ENCODE peak calls at places on chromosomes 4 and X, in ten cellular contexts. One of them, this sample, is unnamed.
A peak's percentile ranks its signal among the peaks of the same experiment; 100 is the strongest.

GRCh38 chrX:65750674-65751469 is 83.4 kb downstream of the MSN start:
- DNase-seq in astrocyte: no peak
- DNase-seq in colonic mucosa: no peak
- DNase-seq in GM23338: no peak
- DNase-seq in OCI-LY7: no peak
- DNase-seq in IMR-90: no peak
- DNase-seq in esophagus muscularis mucosa: no peak
- DNase-seq in HCT116: no peak
- DNase-seq in left ventricle myocardium inferior: no peak
- DNase-seq in breast epithelium: no peak
- DNase-seq in this sample: no peak

GRCh38 chrX:108582151-108582550 is 142.5 kb downstream of the COL4A5 start:
- DNase-seq in astrocyte: no peak
- DNase-seq in colonic mucosa: no peak
- DNase-seq in GM23338: no peak
- DNase-seq in OCI-LY7: no peak
- DNase-seq in IMR-90: no peak
- DNase-seq in esophagus muscularis mucosa: no peak
- DNase-seq in HCT116: no peak
- DNase-seq in left ventricle myocardium inferior: no peak
- DNase-seq in breast epithelium: no peak
- DNase-seq in this sample: no peak

GRCh38 chr4:169099775-169100180 is 89.7 kb upstream of the CBR4 start:
- DNase-seq in astrocyte: peak; percentile 79
- DNase-seq in colonic mucosa: no peak
- DNase-seq in GM23338: no peak
- DNase-seq in OCI-LY7: no peak
- DNase-seq in IMR-90: peak; percentile 72
- DNase-seq in esophagus muscularis mucosa: no peak
- DNase-seq in HCT116: no peak
- DNase-seq in left ventricle myocardium inferior: no peak
- DNase-seq in breast epithelium: no peak
- DNase-seq in this sample: no peak

GRCh38 chr4:5710065-5710961 is 688 bp upstream of the EVC start:
- DNase-seq in astrocyte: no peak
- DNase-seq in colonic mucosa: no peak
- DNase-seq in GM23338: peak; percentile 59
- DNase-seq in OCI-LY7: no peak
- DNase-seq in IMR-90: peak; percentile 18
- DNase-seq in esophagus muscularis mucosa: no peak
- DNase-seq in HCT116: no peak
- DNase-seq in left ventricle myocardium inferior: no peak
- DNase-seq in breast epithelium: no peak
- DNase-seq in this sample: no peak

GRCh38 chr4:5940470-5941203 is 47.8 kb upstream of the CRMP1 start:
- DNase-seq in astrocyte: peak; percentile 7
- DNase-seq in colonic mucosa: no peak
- DNase-seq in GM23338: peak; percentile 44
- DNase-seq in OCI-LY7: no peak
- DNase-seq in IMR-90: peak; percentile 10
- DNase-seq in esophagus muscularis mucosa: no peak
- DNase-seq in HCT116: peak; percentile 13
- DNase-seq in left ventricle myocardium inferior: no peak
- DNase-seq in breast epithelium: no peak
- DNase-seq in this sample: no peak

GRCh38 chr4:173515458-173515857 is 14.6 kb downstream of the HAND2 start:
- DNase-seq in astrocyte: no peak
- DNase-seq in colonic mucosa: no peak
- DNase-seq in GM23338: peak; percentile 11
- DNase-seq in OCI-LY7: no peak
- DNase-seq in IMR-90: no peak
- DNase-seq in esophagus muscularis mucosa: no peak
- DNase-seq in HCT116: no peak
- DNase-seq in left ventricle myocardium inferior: no peak
- DNase-seq in breast epithelium: no peak
- DNase-seq in this sample: no peak

GRCh38 chr4:162164881-162165528 is 1.2 kb upstream of the FSTL5 start:
- DNase-seq in astrocyte: peak; percentile 1
- DNase-seq in colonic mucosa: no peak
- DNase-seq in GM23338: no peak
- DNase-seq in OCI-LY7: no peak
- DNase-seq in IMR-90: no peak
- DNase-seq in esophagus muscularis mucosa: no peak
- DNase-seq in HCT116: no peak
- DNase-seq in left ventricle myocardium inferior: no peak
- DNase-seq in breast epithelium: no peak
- DNase-seq in this sample: no peak

GRCh38 chrX:153635788-153636668 is 11.0 kb upstream of the DUSP9 start:
- DNase-seq in astrocyte: no peak
- DNase-seq in colonic mucosa: no peak
- DNase-seq in GM23338: peak; percentile 77
- DNase-seq in OCI-LY7: peak; percentile 40
- DNase-seq in IMR-90: no peak
- DNase-seq in esophagus muscularis mucosa: no peak
- DNase-seq in HCT116: no peak
- DNase-seq in left ventricle myocardium inferior: no peak
- DNase-seq in breast epithelium: no peak
- DNase-seq in this sample: no peak

GRCh38 chr4:182212211-182212761 is 30.9 kb upstream of the TENM3 start:
- DNase-seq in astrocyte: peak; percentile 59
- DNase-seq in colonic mucosa: no peak
- DNase-seq in GM23338: peak; percentile 31
- DNase-seq in OCI-LY7: no peak
- DNase-seq in IMR-90: peak; percentile 65
- DNase-seq in esophagus muscularis mucosa: peak; percentile 86
- DNase-seq in HCT116: no peak
- DNase-seq in left ventricle myocardium inferior: no peak
- DNase-seq in breast epithelium: no peak
- DNase-seq in this sample: no peak

GRCh38 chrX:119763175-119763574 is 4.8 kb downstream of the SOWAHD start:
- DNase-seq in astrocyte: peak; percentile 86
- DNase-seq in colonic mucosa: no peak
- DNase-seq in GM23338: peak; percentile 54
- DNase-seq in OCI-LY7: no peak
- DNase-seq in IMR-90: peak; percentile 77
- DNase-seq in esophagus muscularis mucosa: no peak
- DNase-seq in HCT116: no peak
- DNase-seq in left ventricle myocardium inferior: no peak
- DNase-seq in breast epithelium: no peak
- DNase-seq in this sample: peak; percentile 39

GRCh38 chr4:87853891-87854290 is 21.1 kb downstream of the MEPE start:
- DNase-seq in astrocyte: no peak
- DNase-seq in colonic mucosa: no peak
- DNase-seq in GM23338: no peak
- DNase-seq in OCI-LY7: no peak
- DNase-seq in IMR-90: no peak
- DNase-seq in esophagus muscularis mucosa: no peak
- DNase-seq in HCT116: no peak
- DNase-seq in left ventricle myocardium inferior: no peak
- DNase-seq in breast epithelium: no peak
- DNase-seq in this sample: no peak

GRCh38 chr4:153794001-153794400 is 5.1 kb upstream of the SFRP2 start:
- DNase-seq in astrocyte: no peak
- DNase-seq in colonic mucosa: no peak
- DNase-seq in GM23338: no peak
- DNase-seq in OCI-LY7: no peak
- DNase-seq in IMR-90: no peak
- DNase-seq in esophagus muscularis mucosa: no peak
- DNase-seq in HCT116: no peak
- DNase-seq in left ventricle myocardium inferior: no peak
- DNase-seq in breast epithelium: no peak
- DNase-seq in this sample: no peak

GRCh38 chr4:1042352-1043025 is 31.1 kb downstream of the FGFRL1 start:
- DNase-seq in astrocyte: no peak
- DNase-seq in colonic mucosa: no peak
- DNase-seq in GM23338: no peak
- DNase-seq in OCI-LY7: no peak
- DNase-seq in IMR-90: no peak
- DNase-seq in esophagus muscularis mucosa: no peak
- DNase-seq in HCT116: no peak
- DNase-seq in left ventricle myocardium inferior: no peak
- DNase-seq in breast epithelium: no peak
- DNase-seq in this sample: no peak

GRCh38 chr4:180542445-180543100 is 1700.6 kb upstream of the TENM3 start:
- DNase-seq in astrocyte: peak; percentile 98
- DNase-seq in colonic mucosa: no peak
- DNase-seq in GM23338: no peak
- DNase-seq in OCI-LY7: no peak
- DNase-seq in IMR-90: peak; percentile 75
- DNase-seq in esophagus muscularis mucosa: no peak
- DNase-seq in HCT116: peak; percentile 3
- DNase-seq in left ventricle myocardium inferior: no peak
- DNase-seq in breast epithelium: no peak
- DNase-seq in this sample: no peak

GRCh38 chrX:40325161-40325560 is 227.4 kb upstream of the BCOR start:
- DNase-seq in astrocyte: no peak
- DNase-seq in colonic mucosa: no peak
- DNase-seq in GM23338: no peak
- DNase-seq in OCI-LY7: no peak
- DNase-seq in IMR-90: no peak
- DNase-seq in esophagus muscularis mucosa: no peak
- DNase-seq in HCT116: no peak
- DNase-seq in left ventricle myocardium inferior: no peak
- DNase-seq in breast epithelium: no peak
- DNase-seq in this sample: no peak

GRCh38 chrX:109797311-109797975 is 64.4 kb upstream of the ACSL4 start:
- DNase-seq in astrocyte: no peak
- DNase-seq in colonic mucosa: no peak
- DNase-seq in GM23338: no peak
- DNase-seq in OCI-LY7: no peak
- DNase-seq in IMR-90: no peak
- DNase-seq in esophagus muscularis mucosa: no peak
- DNase-seq in HCT116: no peak
- DNase-seq in left ventricle myocardium inferior: no peak
- DNase-seq in breast epithelium: no peak
- DNase-seq in this sample: no peak

GRCh38 chr4:43776371-43776770 is 672.2 kb downstream of the KCTD8 start:
- DNase-seq in astrocyte: no peak
- DNase-seq in colonic mucosa: no peak
- DNase-seq in GM23338: peak; percentile 6
- DNase-seq in OCI-LY7: peak; percentile 28
- DNase-seq in IMR-90: peak; percentile 1
- DNase-seq in esophagus muscularis mucosa: no peak
- DNase-seq in HCT116: no peak
- DNase-seq in left ventricle myocardium inferior: no peak
- DNase-seq in breast epithelium: no peak
- DNase-seq in this sample: no peak

GRCh38 chrX:153816821-153817220 is 13.5 kb downstream of the PDZD4 start:
- DNase-seq in astrocyte: no peak
- DNase-seq in colonic mucosa: no peak
- DNase-seq in GM23338: no peak
- DNase-seq in OCI-LY7: no peak
- DNase-seq in IMR-90: no peak
- DNase-seq in esophagus muscularis mucosa: no peak
- DNase-seq in HCT116: no peak
- DNase-seq in left ventricle myocardium inferior: no peak
- DNase-seq in breast epithelium: no peak
- DNase-seq in this sample: no peak

DNA sequence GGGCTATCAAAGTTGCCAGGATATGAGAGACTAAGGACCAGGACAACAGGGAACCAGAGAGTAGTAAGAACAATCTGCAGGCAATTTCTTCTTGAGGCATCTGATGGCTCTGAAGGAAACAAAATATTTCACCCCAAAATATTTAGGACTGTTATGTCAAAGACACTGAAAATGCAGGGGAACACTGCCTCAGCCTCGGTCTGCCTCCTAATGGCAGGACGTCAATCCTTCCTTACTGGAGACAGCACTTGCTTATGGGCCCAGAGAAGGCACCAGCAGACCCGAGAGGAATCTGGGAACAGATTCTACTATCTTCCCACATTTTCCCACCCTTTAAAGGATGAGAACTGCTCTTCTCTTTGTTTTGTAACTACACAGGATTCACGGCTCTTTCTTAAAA is 23.3 kb downstream of the RNF150 start:
- DNase-seq in astrocyte: no peak
- DNase-seq in colonic mucosa: no peak
- DNase-seq in GM23338: peak; percentile 33
- DNase-seq in OCI-LY7: no peak
- DNase-seq in IMR-90: no peak
- DNase-seq in esophagus muscularis mucosa: no peak
- DNase-seq in HCT116: no peak
- DNase-seq in left ventricle myocardium inferior: no peak
- DNase-seq in breast epithelium: no peak
- DNase-seq in this sample: no peak
- TF ChIP-seq CTCF in astrocyte: no peak
- TF ChIP-seq CTCF in colonic mucosa: no peak
- TF ChIP-seq CTCF in GM23338: peak; percentile 59
- TF ChIP-seq CTCF in OCI-LY7: no peak
- TF ChIP-seq CTCF in IMR-90: no peak
- TF ChIP-seq CTCF in esophagus muscularis mucosa: no peak
- TF ChIP-seq CTCF in HCT116: no peak
- TF ChIP-seq CTCF in left ventricle myocardium inferior: no peak
- TF ChIP-seq CTCF in breast epithelium: no peak
- TF ChIP-seq CTCF in this sample: no peak

GRCh38 chrX:155237719-155238118 is 21.5 kb downstream of the VBP1 start:
- DNase-seq in astrocyte: no peak
- DNase-seq in colonic mucosa: no peak
- DNase-seq in GM23338: no peak
- DNase-seq in OCI-LY7: no peak
- DNase-seq in IMR-90: no peak
- DNase-seq in esophagus muscularis mucosa: no peak
- DNase-seq in HCT116: no peak
- DNase-seq in left ventricle myocardium inferior: no peak
- DNase-seq in breast epithelium: no peak
- DNase-seq in this sample: no peak
- H3K27ac ChIP-seq in astrocyte: no peak overlapping the region
- H3K27ac ChIP-seq in colonic mucosa: no peak overlapping the region
- H3K27ac ChIP-seq in GM23338: no peak overlapping the region
- H3K27ac ChIP-seq in OCI-LY7: no peak overlapping the region
- H3K27ac ChIP-seq in IMR-90: no peak overlapping the region
- H3K27ac ChIP-seq in esophagus muscularis mucosa: no peak overlapping the region
- H3K27ac ChIP-seq in HCT116: no peak overlapping the region
- H3K27ac ChIP-seq in left ventricle myocardium inferior: no peak overlapping the region
- H3K27ac ChIP-seq in breast epithelium: no peak overlapping the region
- H3K27ac ChIP-seq in this sample: no peak overlapping the region

DNA sequence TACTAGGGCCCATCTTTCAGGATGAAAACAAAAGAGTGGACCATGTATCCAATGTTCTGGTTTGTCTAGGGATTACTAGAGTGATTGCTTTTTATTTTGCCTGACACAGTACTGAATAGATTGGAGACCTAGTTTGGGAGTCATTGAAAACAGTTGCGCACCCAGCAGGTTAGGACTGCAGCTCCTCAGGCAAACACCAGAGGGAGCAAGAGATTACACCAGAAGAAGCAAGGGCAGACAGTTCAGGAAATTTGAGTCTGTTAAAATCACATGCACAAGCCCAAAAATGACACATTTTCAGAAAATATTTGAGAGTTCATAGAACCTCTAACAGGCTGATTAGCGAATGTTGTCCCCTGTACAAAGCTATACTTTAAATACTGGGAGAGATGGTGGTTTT is 55.6 kb downstream of the CYLC1 start:
- DNase-seq in astrocyte: no peak
- DNase-seq in colonic mucosa: no peak
- DNase-seq in GM23338: peak; percentile 39
- DNase-seq in OCI-LY7: peak; percentile 1
- DNase-seq in IMR-90: peak; percentile 11
- DNase-seq in esophagus muscularis mucosa: no peak
- DNase-seq in HCT116: no peak
- DNase-seq in left ventricle myocardium inferior: no peak
- DNase-seq in breast epithelium: no peak
- DNase-seq in this sample: no peak
- TF ChIP-seq CTCF in astrocyte: peak; percentile 18
- TF ChIP-seq CTCF in colonic mucosa: peak; percentile 30
- TF ChIP-seq CTCF in GM23338: peak; percentile 70
- TF ChIP-seq CTCF in OCI-LY7: peak; percentile 54
- TF ChIP-seq CTCF in IMR-90: peak; percentile 54
- TF ChIP-seq CTCF in esophagus muscularis mucosa: no peak
- TF ChIP-seq CTCF in HCT116: no peak
- TF ChIP-seq CTCF in left ventricle myocardium inferior: no peak
- TF ChIP-seq CTCF in breast epithelium: no peak
- TF ChIP-seq CTCF in this sample: peak; percentile 33

GRCh38 chr4:159400782-159401712 is 298.2 kb downstream of the RAPGEF2 start:
- DNase-seq in astrocyte: no peak
- DNase-seq in colonic mucosa: no peak
- DNase-seq in GM23338: no peak
- DNase-seq in OCI-LY7: no peak
- DNase-seq in IMR-90: peak; percentile 70
- DNase-seq in esophagus muscularis mucosa: no peak
- DNase-seq in HCT116: no peak
- DNase-seq in left ventricle myocardium inferior: no peak
- DNase-seq in breast epithelium: no peak
- DNase-seq in this sample: peak; percentile 37
- H3K27ac ChIP-seq in astrocyte: peak overlapping the region; percentile 95
- H3K27ac ChIP-seq in colonic mucosa: no peak overlapping the region
- H3K27ac ChIP-seq in GM23338: no peak overlapping the region
- H3K27ac ChIP-seq in OCI-LY7: no peak overlapping the region
- H3K27ac ChIP-seq in IMR-90: no peak overlapping the region
- H3K27ac ChIP-seq in esophagus muscularis mucosa: no peak overlapping the region
- H3K27ac ChIP-seq in HCT116: no peak overlapping the region
- H3K27ac ChIP-seq in left ventricle myocardium inferior: peak overlapping the region; percentile 78
- H3K27ac ChIP-seq in breast epithelium: no peak overlapping the region
- H3K27ac ChIP-seq in this sample: no peak overlapping the region

This sample was measured in AG04450.